ENCODE peak calls at places on chromosomes 12 and 14, in seven cellular contexts. T, N, A, M, S, I and P are unnamed samples.

GRCh38 chr12:101830391-101831325 is at the start of gene GNPTAB:
- DNase-seq in T (peak), M (peak), A (peak), N (peak), S (peak), I (peak), P (peak)

GRCh38 chr14:55583942-55584468 is 4.0 kb downstream of the KTN1 start:
- DNase-seq in M (no peak), S (peak), A (no peak), N (no peak), T (peak), I (no peak), P (no peak)

GRCh38 chr14:72154645-72155378 is 222.6 kb downstream of the RGS6 start:
- DNase-seq in N (no peak), S (no peak), I (no peak), T (no peak), M (no peak), A (no peak), P (no peak)

GRCh38 chr14:68685419-68686211 is 107.3 kb downstream of the ZFP36L1 start:
- DNase-seq in M (peak), T (no peak), I (no peak), N (no peak), A (peak), S (peak), P (no peak)

GRCh38 chr12:28235017-28235416 is 44.8 kb downstream of the CCDC91 start:
- DNase-seq in N (no peak), I (no peak), A (no peak), S (no peak), T (no peak), M (no peak), P (no peak)

GRCh38 chr12:96879301-96879700 is 27.8 kb upstream of the NEDD1 start:
- DNase-seq in S (no peak), I (no peak), T (no peak), M (no peak), N (no peak), A (no peak), P (no peak)

GRCh38 chr14:61698216-61698980 is 3.1 kb downstream of the HIF1A start:
- DNase-seq in N (no peak), M (no peak), T (no peak), S (no peak), I (no peak), A (no peak), P (no peak)

GRCh38 chr12:96810057-96810456 is 97.0 kb upstream of the NEDD1 start:
- DNase-seq in S (no peak), T (no peak), M (no peak), A (no peak), I (no peak), N (no peak), P (no peak)

GRCh38 chr12:114976361-114976760 is 292.4 kb upstream of the TBX3 start:
- DNase-seq in A (no peak), M (no peak), I (no peak), N (no peak), S (no peak), T (no peak), P (no peak)

GRCh38 chr12:62632521-62632920 is 165.9 kb downstream of the MON2 start:
- DNase-seq in S (peak), I (no peak), T (peak), M (no peak), N (no peak), A (no peak), P (no peak)
- TF ChIP-seq JUND in S (no peak), I (no peak), T (no peak), M (no peak), N (no peak), A (no peak), P (no peak)

DNA sequence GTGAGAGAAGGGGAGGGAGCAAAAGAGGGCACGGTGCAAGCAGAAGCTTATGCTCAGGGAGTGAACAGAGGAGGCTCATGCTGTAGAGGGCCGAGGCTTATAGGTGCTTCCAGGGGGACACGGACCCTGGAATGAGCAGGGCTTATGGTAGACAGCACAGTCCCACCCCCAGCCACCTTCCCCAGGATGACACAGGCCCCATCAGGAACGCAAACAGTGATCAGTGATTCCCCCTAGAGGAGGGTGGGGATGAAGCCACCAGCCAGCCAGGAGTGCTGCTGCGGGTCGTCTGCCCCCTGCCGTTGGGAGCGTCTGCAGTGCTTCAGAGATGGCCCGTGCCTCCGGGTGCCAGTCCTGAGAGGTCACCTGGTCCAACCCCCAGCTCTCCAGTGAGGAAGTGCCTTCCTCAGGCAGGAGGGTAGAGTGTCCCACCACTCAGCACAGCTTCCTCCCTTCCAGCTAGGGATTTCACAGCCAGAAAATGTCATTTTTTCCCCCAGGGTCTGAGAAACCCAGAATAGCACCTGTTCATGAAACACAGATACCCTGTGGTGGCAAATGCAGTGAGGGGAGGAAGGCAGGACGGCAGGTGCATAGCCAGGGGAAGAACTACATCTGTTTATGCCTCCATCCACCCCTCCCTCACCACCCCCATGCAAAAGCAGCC is 60.7 kb downstream of the SLC6A12 start:
- DNase-seq in S (peak), A (no peak), M (peak), I (peak), T (peak), N (peak), P (peak)
- TF ChIP-seq JUND in S (no peak), A (no peak), M (no peak), I (no peak), T (no peak), N (peak), P (no peak)

GRCh38 chr14:50762001-50762930 is 68.7 kb downstream of the NIN start:
- DNase-seq in T (no peak), I (no peak), M (no peak), A (no peak), S (no peak), N (no peak), P (no peak)
- TF ChIP-seq JUND in T (peak), I (no peak), M (no peak), A (peak), S (no peak), N (no peak), P (no peak)

GRCh38 chr14:80427101-80427500 is 215.8 kb upstream of the DIO2 start:
- DNase-seq in I (no peak), T (no peak), S (no peak), A (no peak), M (no peak), N (no peak), P (no peak)
- TF ChIP-seq JUND in I (no peak), T (no peak), S (no peak), A (no peak), M (no peak), N (no peak), P (no peak)

GRCh38 chr12:24560192-24560591 is 388.7 kb downstream of the BCAT1 start:
- DNase-seq in S (no peak), M (no peak), N (no peak), I (no peak), A (no peak), T (no peak), P (no peak)

GRCh38 chr12:24560867-24561266 is 388.0 kb downstream of the BCAT1 start:
- DNase-seq in N (no peak), A (no peak), I (no peak), M (no peak), T (no peak), S (no peak), P (no peak)

GRCh38 chr12:24562761-24563392 is 386.0 kb downstream of the BCAT1 start:
- DNase-seq in I (no peak), S (no peak), A (no peak), M (no peak), T (peak), N (peak), P (peak)

GRCh38 chr12:24561411-24561871 is 387.5 kb downstream of the BCAT1 start:
- DNase-seq in N (no peak), A (no peak), T (no peak), M (no peak), S (no peak), I (no peak), P (no peak)

GRCh38 chr12:24561882-24562760 is 386.8 kb downstream of the BCAT1 start:
- DNase-seq in N (no peak), S (no peak), I (no peak), M (no peak), T (peak), A (no peak), P (peak)
- TF ChIP-seq JUND in N (no peak), S (no peak), I (no peak), M (no peak), T (no peak), A (no peak), P (no peak)

GRCh38 chr12:120928864-120929652 is 24.9 kb upstream of the SPPL3 start:
- DNase-seq in N (no peak), S (no peak), M (peak), T (no peak), I (no peak), A (no peak), P (no peak)
- TF ChIP-seq JUND in N (no peak), S (no peak), M (peak), T (no peak), I (no peak), A (no peak), P (no peak)

GRCh38 chr12:93578221-93578620 is 5.7 kb downstream of the SOCS2 start:
- DNase-seq in I (no peak), N (no peak), S (no peak), A (no peak), M (no peak), T (no peak), P (no peak)
- TF ChIP-seq JUND in I (no peak), N (no peak), S (no peak), A (no peak), M (no peak), T (no peak), P (no peak)

GRCh38 chr14:23186913-23187654 is 3.6 kb upstream of the SLC7A8 start:
- DNase-seq in A (peak), S (peak), I (no peak), M (peak), N (peak), T (peak), P (no peak)
- TF ChIP-seq JUND in A (no peak), S (no peak), I (no peak), M (no peak), N (no peak), T (no peak), P (no peak)